ENCODE peak calls at places on chromosomes 11 and 22, in ten cellular contexts. Y, Z, L, S, G, F, N, Q, U and X are unnamed samples.

GRCh38 chr11:48001438-48002021 is 21.2 kb downstream of the PTPRJ start:
- DNase-seq in N (peak), Y (no peak), G (peak), F (no peak), L (no peak), Q (no peak), U (peak), S (peak), Z (no peak), X (no peak)

GRCh38 chr11:65863889-65864757 is 3.9 kb downstream of the MUS81 start:
- DNase-seq in Q (no peak), Y (peak), L (no peak), S (no peak), N (no peak), F (no peak), G (no peak), U (no peak), Z (no peak), X (no peak)

GRCh38 chr11:129853508-129854228 is 38.0 kb downstream of the TMEM45B start:
- DNase-seq in Z (peak), F (no peak), Y (no peak), U (peak), Q (peak), L (no peak), G (peak), S (peak), N (no peak), X (no peak)

GRCh38 chr11:78698612-78699011 is 123.9 kb upstream of the NARS2 start:
- DNase-seq in U (peak), Q (peak), Z (no peak), N (peak), L (no peak), Y (no peak), S (no peak), G (peak), F (no peak), X (no peak)

GRCh38 chr11:120303004-120303637 is 22.0 kb upstream of the TLCD5 start:
- DNase-seq in U (peak), Y (peak), N (peak), G (peak), L (no peak), Z (peak), F (peak), S (peak), Q (peak), X (peak)

GRCh38 chr11:89355649-89356048 is 135.5 kb downstream of the NOX4 start:
- DNase-seq in Y (no peak), N (no peak), U (no peak), S (no peak), G (no peak), Q (peak), Z (no peak), F (no peak), L (no peak), X (no peak)

GRCh38 chr11:121886005-121886739 is 229.8 kb downstream of the BLID start:
- DNase-seq in N (no peak), G (peak), L (no peak), U (peak), F (peak), Q (no peak), Z (no peak), S (no peak), Y (no peak), X (no peak)

GRCh38 chr11:47408598-47409439 is 429 bp downstream of the SLC39A13 start:
- DNase-seq in F (peak), S (peak), Z (peak), L (no peak), U (peak), G (peak), Q (peak), N (peak), Y (peak), X (no peak)

GRCh38 chr11:8068605-8069221 is 12.3 kb upstream of the TUB start:
- DNase-seq in U (peak), N (peak), F (peak), Q (no peak), Z (peak), L (no peak), Y (no peak), G (peak), S (peak), X (no peak)

GRCh38 chr22:19595532-19595931 is 71.3 kb upstream of the CLDN5 start:
- DNase-seq in U (no peak), S (no peak), Z (no peak), Q (no peak), L (no peak), F (no peak), G (no peak), N (no peak), Y (no peak), X (no peak)

GRCh38 chr22:44483878-44484277 is 14.2 kb downstream of the RTL6 start:
- DNase-seq in Y (no peak), L (no peak), S (no peak), G (peak), Z (no peak), Q (no peak), N (no peak), U (peak), F (no peak), X (no peak)

DNA sequence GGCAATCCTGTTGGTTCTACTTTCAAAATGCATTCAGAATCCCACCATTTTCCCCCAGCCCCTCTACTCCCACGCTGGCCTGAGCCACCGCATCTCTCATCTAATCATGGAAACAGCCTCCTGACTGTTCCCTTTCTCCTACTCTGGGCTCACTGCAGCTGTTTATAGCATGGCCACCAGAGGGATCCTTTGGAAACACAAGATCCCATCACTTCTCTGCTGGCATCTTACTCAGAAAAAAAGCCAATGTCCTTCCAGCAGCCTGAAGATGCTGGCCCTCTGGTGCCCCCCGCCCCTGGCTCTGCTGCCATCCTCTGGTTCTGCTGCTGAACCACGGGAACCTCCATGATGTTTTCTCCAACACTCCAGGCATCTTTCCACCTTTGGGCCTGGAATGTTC is 11.1 kb downstream of the MS4A8 start:
- DNase-seq in U (no peak), S (no peak), Y (peak), G (no peak), N (no peak), F (no peak), Z (no peak), L (no peak), Q (no peak), X (no peak)
- TF ChIP-seq CTCF in U (no peak), S (no peak), Y (peak), G (no peak), N (no peak), F (no peak), Z (peak), L (no peak), Q (peak), X (no peak)

GRCh38 chr11:36033936-36034335 is 90.1 kb downstream of the LDLRAD3 start:
- DNase-seq in F (no peak), L (no peak), Z (no peak), Y (no peak), U (no peak), Q (no peak), N (no peak), G (no peak), S (no peak), X (no peak)

GRCh38 chr11:36035999-36036398 is 92.1 kb downstream of the LDLRAD3 start:
- DNase-seq in F (no peak), G (no peak), N (no peak), S (no peak), L (no peak), Q (no peak), Z (no peak), Y (no peak), U (no peak), X (no peak)

GRCh38 chr11:36033082-36033751 is 89.4 kb downstream of the LDLRAD3 start:
- DNase-seq in Q (no peak), L (no peak), Y (no peak), N (peak), F (no peak), Z (no peak), G (peak), S (no peak), U (no peak), X (no peak)

GRCh38 chr11:36035454-36035853 is 91.6 kb downstream of the LDLRAD3 start:
- DNase-seq in N (no peak), Z (no peak), F (no peak), G (no peak), Y (no peak), U (no peak), L (no peak), Q (no peak), S (no peak), X (no peak)

GRCh38 chr11:36034572-36035331 is 90.9 kb downstream of the LDLRAD3 start:
- DNase-seq in Y (no peak), Z (peak), S (no peak), N (peak), U (peak), L (no peak), Q (peak), F (no peak), G (peak), X (no peak)
- TF ChIP-seq CTCF in Y (no peak), Z (peak), S (no peak), N (peak), U (peak), L (no peak), Q (no peak), F (no peak), G (peak), X (no peak)

DNA sequence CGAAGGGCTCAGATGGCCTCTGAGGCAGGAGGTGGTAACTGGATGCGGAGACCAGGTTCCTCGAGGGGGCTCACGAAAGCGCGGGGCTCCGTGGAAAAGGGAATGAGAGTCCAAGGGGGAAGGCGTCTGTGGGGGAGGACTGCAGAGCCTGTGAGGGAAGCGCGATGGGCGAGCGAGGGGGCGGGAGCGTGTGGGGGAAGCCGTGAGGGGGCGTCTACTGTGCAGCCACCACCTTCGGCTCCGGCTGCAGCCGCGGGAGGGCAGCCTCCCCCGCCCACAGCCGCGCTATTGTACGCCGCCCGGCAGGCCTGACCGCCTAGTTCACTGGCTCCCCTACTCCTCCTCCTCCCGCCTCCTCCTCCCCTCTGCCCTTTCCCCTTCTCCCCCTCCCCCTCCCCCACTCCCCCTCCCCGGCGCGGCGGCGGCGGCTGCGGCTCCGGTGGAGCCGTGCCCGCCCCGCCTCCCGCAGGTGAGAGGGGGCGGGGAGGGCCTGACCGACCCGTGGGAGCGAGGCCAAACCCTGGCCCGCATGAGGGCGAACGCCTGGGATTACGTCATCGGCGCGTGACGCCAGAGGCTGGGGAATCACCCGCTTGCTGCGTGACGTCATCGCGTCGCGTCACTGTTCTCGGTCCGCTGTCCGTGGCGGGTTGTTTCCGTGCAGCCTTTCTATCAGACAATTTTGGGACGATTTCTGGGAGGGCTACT is at the start of gene PAK1:
- DNase-seq in Y (peak), Z (peak), L (peak), G (peak), U (peak), S (peak), F (peak), Q (peak), N (peak), X (peak)
- TF ChIP-seq CTCF in Y (peak), Z (peak), L (no peak), G (no peak), U (peak), S (peak), F (no peak), Q (peak), N (no peak), X (peak)

DNA sequence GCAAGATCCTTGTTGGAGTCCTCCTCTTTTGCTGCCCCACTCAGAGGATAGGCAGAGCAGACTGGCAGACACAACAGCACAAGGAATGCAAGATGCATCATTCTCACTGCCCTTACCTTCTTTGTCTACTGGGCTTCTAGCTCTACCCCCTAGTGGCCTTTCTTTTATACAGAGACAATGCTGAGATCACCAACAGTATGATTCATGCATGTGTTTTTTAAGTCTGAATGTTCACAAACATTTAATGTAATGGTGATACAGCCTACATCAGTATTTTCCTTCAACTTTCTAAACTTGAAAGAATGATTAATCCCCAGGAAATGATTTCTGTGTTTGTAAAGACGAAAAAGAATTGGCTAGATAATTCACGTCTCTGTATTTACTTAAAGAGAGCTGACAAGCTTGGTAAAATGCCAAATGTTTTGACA is at the start of gene MMP10:
- DNase-seq in Q (peak), Z (no peak), N (peak), G (peak), F (no peak), U (peak), S (no peak), Y (peak), L (no peak), X (no peak)
- TF ChIP-seq CTCF in Q (peak), Z (peak), N (peak), G (peak), F (no peak), U (peak), S (no peak), Y (peak), L (no peak), X (peak)

DNA sequence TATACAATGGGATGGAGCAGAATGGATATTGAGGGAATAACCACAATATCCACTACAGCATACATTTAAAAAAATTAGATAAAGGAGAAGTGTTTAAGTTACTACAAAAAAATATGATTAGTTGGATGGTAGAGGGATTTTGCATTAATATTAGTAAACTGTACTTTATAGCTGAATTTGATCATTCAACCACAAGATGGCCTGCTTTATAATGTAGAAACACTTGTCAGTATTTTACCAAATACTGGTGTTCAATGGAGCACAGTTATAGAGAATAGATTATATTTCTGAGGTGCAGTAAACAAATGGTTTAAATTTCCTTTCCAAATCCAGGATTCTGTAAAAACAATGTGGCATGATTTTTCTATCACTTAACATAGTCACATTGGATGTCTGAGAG is 818.8 kb upstream of the CHORDC1 start:
- DNase-seq in L (no peak), F (no peak), Z (no peak), Y (no peak), G (no peak), N (no peak), U (no peak), S (no peak), Q (peak), X (no peak)
- TF ChIP-seq CTCF in L (no peak), F (no peak), Z (peak), Y (no peak), G (no peak), N (peak), U (no peak), S (no peak), Q (no peak), X (no peak)

DNA sequence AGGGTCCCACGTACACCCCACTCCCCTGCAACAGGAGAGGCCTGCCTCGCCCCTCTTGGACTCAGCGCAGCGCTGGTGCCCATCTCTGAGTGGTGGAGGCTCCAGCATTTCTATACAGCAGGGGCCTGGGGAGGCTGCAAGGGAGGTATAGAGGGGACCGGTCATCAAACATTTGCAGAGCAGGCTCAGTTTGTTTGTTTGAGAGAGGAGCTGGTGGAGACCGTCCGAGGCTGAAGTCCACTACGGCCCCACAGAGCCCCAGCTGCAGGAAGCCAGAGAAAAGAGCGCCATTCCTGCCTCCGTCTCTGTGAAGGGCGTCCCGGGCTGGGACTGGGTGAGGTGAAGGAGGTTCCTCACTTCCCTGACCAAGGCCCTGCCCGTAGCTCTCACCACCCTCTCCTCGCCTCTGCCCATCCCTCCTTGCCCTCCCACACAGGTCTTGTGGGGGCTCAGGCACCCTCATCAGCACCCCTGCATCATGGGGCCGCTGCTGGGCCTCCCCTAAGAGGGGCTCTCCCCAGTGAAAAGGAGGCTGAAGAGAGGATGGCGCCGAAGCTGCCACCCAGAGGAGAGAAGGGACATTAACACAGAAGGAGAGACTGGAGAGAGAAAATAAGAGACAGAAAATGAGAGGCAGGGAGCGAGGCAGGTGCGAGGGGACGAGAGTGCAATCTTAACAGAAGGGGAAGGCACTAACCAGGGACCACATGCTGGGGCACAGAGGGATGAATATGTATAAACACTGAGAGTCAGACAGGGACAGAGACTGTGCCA is 24.6 kb downstream of the RPUSD4 start:
- DNase-seq in L (no peak), U (no peak), Q (no peak), N (no peak), F (no peak), Z (no peak), S (no peak), Y (peak), G (no peak), X (no peak)
- TF ChIP-seq CTCF in L (no peak), U (peak), Q (no peak), N (peak), F (no peak), Z (no peak), S (no peak), Y (peak), G (peak), X (peak)